ENCODE peak calls at places on chromosomes 7 and 10, in four cellular contexts. K is CD8-positive, alpha-beta T cell; O is SK-N-SH; N is cardiac muscle cell. L is an unnamed sample. For H3K9me3, the result is how much of the 10 kb centered on the place peaks cover.

GRCh38 chr10:79241990-79242619 is 105.2 kb upstream of the PPIF start:
- DNase-seq in K (no peak), O (peak), N (peak), L (peak)

GRCh38 chr10:46301056-46301645 is 14.4 kb downstream of the ANTXRL start:
- DNase-seq in K (no peak), O (no peak), N (no peak), L (no peak)

GRCh38 chr7:4797858-4798705 is 22.7 kb downstream of the AP5Z1 start:
- DNase-seq in K (peak), O (peak), N (peak), L (peak)

GRCh38 chr7:78020131-78020873 is 221.7 kb downstream of the PHTF2 start:
- DNase-seq in K (peak), O (peak), N (peak), L (no peak)

GRCh38 chr10:126734015-126734414 is 63.5 kb upstream of the C10orf90 start:
- DNase-seq in K (no peak), O (no peak), N (no peak), L (no peak)

GRCh38 chr10:58023341-58024073 is 244.2 kb downstream of the IPMK start:
- DNase-seq in K (no peak), O (no peak), N (no peak), L (no peak)

GRCh38 chr7:101698964-101699363 is 69.9 kb upstream of the MYL10 start:
- DNase-seq in K (no peak), O (no peak), N (no peak), L (no peak)

GRCh38 chr7:8065356-8065813 is 96.8 kb downstream of the GLCCI1 start:
- DNase-seq in K (no peak), O (no peak), N (no peak), L (no peak)

GRCh38 chr10:71161429-71161828 is 50.9 kb upstream of the UNC5B start:
- DNase-seq in K (no peak), O (no peak), N (no peak), L (no peak)

GRCh38 chr10:101287922-101288638 is 58.8 kb upstream of the LBX1 start:
- DNase-seq in K (no peak), O (peak), N (peak), L (no peak)

GRCh38 chr10:31318854-31319601 is at the start of gene ZEB1:
- DNase-seq in K (peak), O (peak), N (peak), L (peak)

GRCh38 chr7:95972554-95972953 is 200.2 kb downstream of the DYNC1I1 start:
- DNase-seq in K (no peak), O (no peak), N (no peak), L (no peak)

GRCh38 chr10:5948999-5949759 is 28.2 kb downstream of the IL15RA start:
- DNase-seq in K (peak), O (peak), N (peak), L (no peak)

GRCh38 chr7:157495177-157495553 is 158.4 kb downstream of the DNAJB6 start:
- DNase-seq in K (no peak), O (no peak), N (no peak), L (no peak)

GRCh38 chr7:157494506-157495176 is 157.8 kb downstream of the DNAJB6 start:
- DNase-seq in K (no peak), O (no peak), N (no peak), L (no peak)

GRCh38 chr7:157496426-157497275 is 159.8 kb downstream of the DNAJB6 start:
- DNase-seq in K (no peak), O (no peak), N (no peak), L (no peak)

GRCh38 chr7:157497367-157497743 is 160.6 kb downstream of the DNAJB6 start:
- DNase-seq in K (no peak), O (no peak), N (no peak), L (no peak)

GRCh38 chr7:157495594-157495993 is 158.8 kb downstream of the DNAJB6 start:
- DNase-seq in K (no peak), O (no peak), N (no peak), L (no peak)
- H3K9me3 ChIP-seq in K (under half), O (under half), N (under half), L (under half)

GRCh38 chr10:133466683-133467275 is 13.0 kb downstream of the SCART1 start:
- DNase-seq in K (no peak), O (no peak), N (no peak), L (no peak)

GRCh38 chr10:133465191-133465949 is 11.6 kb downstream of the SCART1 start:
- DNase-seq in K (no peak), O (no peak), N (no peak), L (no peak)

GRCh38 chr10:133465950-133466474 is 12.3 kb downstream of the SCART1 start:
- DNase-seq in K (no peak), O (no peak), N (no peak), L (no peak)

GRCh38 chr10:133464582-133465031 is 10.9 kb downstream of the SCART1 start:
- DNase-seq in K (no peak), O (no peak), N (no peak), L (no peak)

GRCh38 chr10:133467286-133467911 is 13.7 kb downstream of the SCART1 start:
- DNase-seq in K (no peak), O (no peak), N (no peak), L (no peak)
- H3K9me3 ChIP-seq in K (under half), O (under half), N (under half), L (under half)

DNA sequence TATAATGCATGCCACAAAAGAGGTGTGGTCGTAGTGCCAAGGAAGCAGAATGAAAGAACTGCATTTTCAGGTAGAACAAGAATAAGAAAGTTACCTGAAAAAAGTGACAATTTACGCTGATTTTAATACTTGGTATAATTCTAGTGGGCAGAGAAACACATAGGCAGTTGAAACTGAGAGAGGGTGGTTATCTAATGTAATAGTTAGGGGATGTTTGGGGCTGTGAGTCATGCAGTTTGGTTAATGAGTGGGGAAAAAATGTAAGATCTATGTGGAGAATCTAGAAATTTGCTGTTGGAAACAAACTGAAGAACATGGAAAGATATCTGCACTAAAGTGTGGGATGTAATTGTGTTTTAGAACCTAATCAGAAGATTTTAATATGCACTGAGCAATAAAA is 33.7 kb downstream of the ZNF37A start:
- DNase-seq in K (no peak), O (no peak), N (no peak), L (no peak)
- H3K9me3 ChIP-seq in K (half or more), O (under half), N (under half), L (under half)

DNA sequence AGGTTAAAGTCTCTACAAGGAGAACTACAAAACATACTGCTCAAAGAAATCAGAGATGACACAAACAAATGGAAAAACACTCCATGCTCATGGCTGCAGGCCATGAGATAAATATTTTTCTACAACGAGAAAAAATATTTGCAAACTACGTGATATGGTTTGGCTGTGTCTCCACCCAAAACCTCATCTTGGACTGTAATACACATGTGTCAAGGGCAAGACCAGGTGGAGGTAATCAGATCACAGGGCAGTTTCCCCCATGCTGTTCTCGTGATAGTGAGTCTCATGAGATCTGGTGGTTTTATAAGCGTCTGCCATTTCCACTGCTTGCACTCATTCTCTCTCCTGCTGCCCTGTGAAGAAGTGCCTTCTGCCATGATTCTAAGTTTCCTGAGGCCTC is 57.8 kb downstream of the COA1 start:
- DNase-seq in K (no peak), O (no peak), N (no peak), L (no peak)
- H3K9me3 ChIP-seq in K (under half), O (under half), N (under half), L (under half)

DNA sequence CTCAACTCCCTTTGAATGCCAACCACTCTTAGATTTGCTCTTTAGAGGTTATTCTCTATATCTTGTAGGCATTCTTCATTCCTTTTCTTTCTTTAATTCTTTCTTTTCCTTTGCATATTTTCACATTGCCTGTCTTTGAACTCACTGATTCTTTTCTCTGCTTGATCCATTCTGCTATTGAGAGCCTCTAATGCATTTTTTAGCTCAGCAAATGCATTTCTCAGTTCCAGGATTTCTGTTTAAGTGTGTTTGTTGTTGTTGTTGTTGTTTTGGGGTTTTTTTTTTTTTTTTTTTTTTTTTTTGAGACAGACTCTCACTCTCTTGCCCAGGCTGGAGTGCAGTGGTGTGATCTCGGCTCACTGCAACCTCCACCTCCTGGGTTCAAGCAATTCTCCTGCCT is 71.6 kb downstream of the FBXL13 start:
- DNase-seq in K (no peak), O (no peak), N (no peak), L (no peak)
- H3K9me3 ChIP-seq in K (under half), O (under half), N (under half), L (under half)

GRCh38 chr7:158403013-158403821 is 184.4 kb downstream of the PTPRN2 start:
- DNase-seq in K (no peak), O (no peak), N (no peak), L (no peak)
- H3K9me3 ChIP-seq in K (under half), O (under half), N (under half), L (under half)

L was measured in T-helper 17 cell.